ENCODE peak calls at places on chromosomes 5 and 9, in eight cellular contexts. One of them, this sample, is unnamed. For H3K4me1, the result is how much of the 10 kb centered on the place peaks cover.

GRCh38 chr5:146185161-146185560 is 2.7 kb upstream of the LARS1 start:
- DNase-seq in colonic mucosa: no peak
- DNase-seq in left ventricle myocardium inferior: no peak
- DNase-seq in heart right ventricle: no peak
- DNase-seq in cardiac muscle cell: no peak
- DNase-seq in OCI-LY7: no peak
- DNase-seq in H9: no peak
- DNase-seq in GM23248: peak
- DNase-seq in this sample: no peak

GRCh38 chr9:13448482-13448881 is 169.0 kb upstream of the MPDZ start:
- DNase-seq in GM23248: no peak
- DNase-seq in OCI-LY7: no peak
- DNase-seq in colonic mucosa: no peak
- DNase-seq in heart right ventricle: no peak
- DNase-seq in cardiac muscle cell: no peak
- DNase-seq in H9: no peak
- DNase-seq in left ventricle myocardium inferior: no peak
- DNase-seq in this sample: no peak

GRCh38 chr5:78649816-78650561 is 1.4 kb upstream of the LHFPL2 start:
- DNase-seq in GM23248: peak
- DNase-seq in colonic mucosa: no peak
- DNase-seq in heart right ventricle: no peak
- DNase-seq in OCI-LY7: peak
- DNase-seq in left ventricle myocardium inferior: no peak
- DNase-seq in cardiac muscle cell: peak
- DNase-seq in H9: peak
- DNase-seq in this sample: no peak

GRCh38 chr9:134372621-134373267 is 46.5 kb downstream of the RXRA start:
- DNase-seq in left ventricle myocardium inferior: peak
- DNase-seq in heart right ventricle: peak
- DNase-seq in H9: no peak
- DNase-seq in cardiac muscle cell: no peak
- DNase-seq in OCI-LY7: no peak
- DNase-seq in colonic mucosa: no peak
- DNase-seq in GM23248: peak
- DNase-seq in this sample: no peak

GRCh38 chr5:40550481-40550880 is 129.2 kb upstream of the PTGER4 start:
- DNase-seq in OCI-LY7: no peak
- DNase-seq in cardiac muscle cell: no peak
- DNase-seq in GM23248: no peak
- DNase-seq in heart right ventricle: no peak
- DNase-seq in left ventricle myocardium inferior: no peak
- DNase-seq in H9: no peak
- DNase-seq in colonic mucosa: no peak
- DNase-seq in this sample: no peak

GRCh38 chr5:75405296-75405695 is 68.3 kb downstream of the HMGCR start:
- DNase-seq in H9: no peak
- DNase-seq in cardiac muscle cell: no peak
- DNase-seq in GM23248: no peak
- DNase-seq in OCI-LY7: no peak
- DNase-seq in heart right ventricle: no peak
- DNase-seq in colonic mucosa: no peak
- DNase-seq in left ventricle myocardium inferior: no peak
- DNase-seq in this sample: no peak

GRCh38 chr5:133322743-133323142 is 270.9 kb downstream of the HSPA4 start:
- DNase-seq in H9: no peak
- DNase-seq in colonic mucosa: no peak
- DNase-seq in OCI-LY7: no peak
- DNase-seq in cardiac muscle cell: peak
- DNase-seq in heart right ventricle: no peak
- DNase-seq in GM23248: peak
- DNase-seq in left ventricle myocardium inferior: no peak
- DNase-seq in this sample: no peak

GRCh38 chr5:139749242-139749641 is 46.4 kb upstream of the PSD2 start:
- DNase-seq in H9: no peak
- DNase-seq in colonic mucosa: no peak
- DNase-seq in GM23248: peak
- DNase-seq in OCI-LY7: no peak
- DNase-seq in left ventricle myocardium inferior: no peak
- DNase-seq in heart right ventricle: no peak
- DNase-seq in cardiac muscle cell: no peak
- DNase-seq in this sample: no peak

GRCh38 chr5:140966293-140967225 is at the start of gene PCDHAC2:
- DNase-seq in left ventricle myocardium inferior: peak
- DNase-seq in OCI-LY7: no peak
- DNase-seq in heart right ventricle: peak
- DNase-seq in GM23248: peak
- DNase-seq in H9: peak
- DNase-seq in cardiac muscle cell: peak
- DNase-seq in colonic mucosa: no peak
- DNase-seq in this sample: peak

GRCh38 chr5:139757727-139758509 is 37.7 kb upstream of the PSD2 start:
- DNase-seq in OCI-LY7: no peak
- DNase-seq in H9: no peak
- DNase-seq in GM23248: no peak
- DNase-seq in left ventricle myocardium inferior: no peak
- DNase-seq in cardiac muscle cell: no peak
- DNase-seq in colonic mucosa: no peak
- DNase-seq in heart right ventricle: no peak
- DNase-seq in this sample: no peak

GRCh38 chr9:126735482-126735881 is 69.4 kb upstream of the ZBTB43 start:
- DNase-seq in GM23248: no peak
- DNase-seq in colonic mucosa: no peak
- DNase-seq in H9: no peak
- DNase-seq in left ventricle myocardium inferior: no peak
- DNase-seq in heart right ventricle: no peak
- DNase-seq in cardiac muscle cell: no peak
- DNase-seq in OCI-LY7: no peak
- DNase-seq in this sample: no peak

GRCh38 chr9:8622222-8622802 is 822.7 kb upstream of the DMAC1 start:
- DNase-seq in left ventricle myocardium inferior: no peak
- DNase-seq in OCI-LY7: no peak
- DNase-seq in heart right ventricle: no peak
- DNase-seq in GM23248: no peak
- DNase-seq in H9: no peak
- DNase-seq in colonic mucosa: no peak
- DNase-seq in cardiac muscle cell: no peak
- DNase-seq in this sample: no peak

GRCh38 chr5:37071487-37071886 is 177.7 kb downstream of the CPLANE1 start:
- DNase-seq in cardiac muscle cell: no peak
- DNase-seq in colonic mucosa: no peak
- DNase-seq in GM23248: no peak
- DNase-seq in heart right ventricle: no peak
- DNase-seq in left ventricle myocardium inferior: no peak
- DNase-seq in H9: no peak
- DNase-seq in OCI-LY7: no peak
- DNase-seq in this sample: no peak

GRCh38 chr5:175443514-175444059 is 395 bp downstream of the DRD1 start:
- DNase-seq in heart right ventricle: no peak
- DNase-seq in H9: no peak
- DNase-seq in cardiac muscle cell: no peak
- DNase-seq in GM23248: peak
- DNase-seq in colonic mucosa: no peak
- DNase-seq in left ventricle myocardium inferior: no peak
- DNase-seq in OCI-LY7: no peak
- DNase-seq in this sample: no peak

GRCh38 chr5:151581841-151582583 is 9.1 kb downstream of the FAT2 start:
- DNase-seq in left ventricle myocardium inferior: no peak
- DNase-seq in heart right ventricle: no peak
- DNase-seq in OCI-LY7: no peak
- DNase-seq in cardiac muscle cell: no peak
- DNase-seq in colonic mucosa: no peak
- DNase-seq in GM23248: no peak
- DNase-seq in H9: no peak
- DNase-seq in this sample: no peak

GRCh38 chr5:56264417-56265025 is 31.4 kb upstream of the ANKRD55 start:
- DNase-seq in cardiac muscle cell: peak
- DNase-seq in colonic mucosa: no peak
- DNase-seq in GM23248: peak
- DNase-seq in H9: peak
- DNase-seq in OCI-LY7: peak
- DNase-seq in heart right ventricle: no peak
- DNase-seq in left ventricle myocardium inferior: no peak
- DNase-seq in this sample: no peak

GRCh38 chr9:99368341-99369326 is 146.6 kb downstream of the SEC61B start:
- DNase-seq in heart right ventricle: peak
- DNase-seq in H9: no peak
- DNase-seq in cardiac muscle cell: peak
- DNase-seq in GM23248: peak
- DNase-seq in left ventricle myocardium inferior: peak
- DNase-seq in colonic mucosa: no peak
- DNase-seq in OCI-LY7: no peak
- DNase-seq in this sample: peak

GRCh38 chr9:33117306-33117705 is 40.8 kb upstream of the SMU1 start:
- DNase-seq in GM23248: peak
- DNase-seq in H9: no peak
- DNase-seq in cardiac muscle cell: no peak
- DNase-seq in left ventricle myocardium inferior: no peak
- DNase-seq in OCI-LY7: no peak
- DNase-seq in heart right ventricle: no peak
- DNase-seq in colonic mucosa: no peak
- DNase-seq in this sample: no peak

GRCh38 chr5:15757103-15757502 is 257.1 kb downstream of the FBXL7 start:
- DNase-seq in colonic mucosa: no peak
- DNase-seq in OCI-LY7: no peak
- DNase-seq in heart right ventricle: no peak
- DNase-seq in cardiac muscle cell: peak
- DNase-seq in GM23248: peak
- DNase-seq in left ventricle myocardium inferior: no peak
- DNase-seq in H9: no peak
- DNase-seq in this sample: no peak

GRCh38 chr9:127897194-127897692 is 2.2 kb downstream of the ST6GALNAC6 start:
- DNase-seq in heart right ventricle: peak
- DNase-seq in H9: peak
- DNase-seq in colonic mucosa: peak
- DNase-seq in OCI-LY7: peak
- DNase-seq in GM23248: peak
- DNase-seq in cardiac muscle cell: peak
- DNase-seq in left ventricle myocardium inferior: peak
- DNase-seq in this sample: peak

GRCh38 chr9:7439355-7439978 is 360.1 kb downstream of the DMAC1 start:
- DNase-seq in GM23248: peak
- DNase-seq in left ventricle myocardium inferior: no peak
- DNase-seq in cardiac muscle cell: peak
- DNase-seq in H9: no peak
- DNase-seq in heart right ventricle: no peak
- DNase-seq in colonic mucosa: no peak
- DNase-seq in OCI-LY7: no peak
- DNase-seq in this sample: no peak

GRCh38 chr9:137130176-137130755 is 8.7 kb upstream of the GRIN1 start:
- DNase-seq in left ventricle myocardium inferior: no peak
- DNase-seq in OCI-LY7: no peak
- DNase-seq in GM23248: peak
- DNase-seq in heart right ventricle: no peak
- DNase-seq in cardiac muscle cell: peak
- DNase-seq in colonic mucosa: no peak
- DNase-seq in H9: peak
- DNase-seq in this sample: no peak

GRCh38 chr9:104780796-104781395 is 17.0 kb downstream of the NIPSNAP3B start:
- DNase-seq in GM23248: peak
- DNase-seq in OCI-LY7: peak
- DNase-seq in colonic mucosa: no peak
- DNase-seq in H9: no peak
- DNase-seq in left ventricle myocardium inferior: no peak
- DNase-seq in heart right ventricle: no peak
- DNase-seq in cardiac muscle cell: peak
- DNase-seq in this sample: no peak

DNA sequence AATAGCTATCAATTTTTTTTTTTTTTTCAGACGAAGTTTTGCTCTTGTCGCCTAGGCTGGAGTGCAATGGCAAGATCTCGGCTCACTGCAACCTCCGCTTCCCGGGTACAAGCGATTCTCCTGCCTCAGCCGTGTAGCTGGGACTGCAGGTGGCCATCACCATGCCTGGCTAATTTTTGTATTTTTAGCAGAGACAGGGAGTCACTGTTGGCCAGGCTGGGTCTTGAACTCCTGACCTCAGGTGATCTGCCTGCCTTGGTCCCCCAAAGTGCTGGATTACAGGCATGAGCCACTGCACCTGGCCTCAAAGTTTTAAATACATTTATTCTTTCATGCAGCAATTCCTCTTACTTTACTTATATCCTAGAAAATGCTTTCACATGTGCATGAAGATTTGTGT is 17.6 kb downstream of the TRIM14 start:
- DNase-seq in H9: no peak
- DNase-seq in cardiac muscle cell: no peak
- DNase-seq in left ventricle myocardium inferior: no peak
- DNase-seq in OCI-LY7: peak
- DNase-seq in heart right ventricle: no peak
- DNase-seq in GM23248: no peak
- DNase-seq in colonic mucosa: no peak
- DNase-seq in this sample: no peak
- H3K4me1 ChIP-seq in H9: under half
- H3K4me1 ChIP-seq in cardiac muscle cell: under half
- H3K4me1 ChIP-seq in left ventricle myocardium inferior: under half
- H3K4me1 ChIP-seq in OCI-LY7: half or more
- H3K4me1 ChIP-seq in heart right ventricle: under half
- H3K4me1 ChIP-seq in GM23248: under half
- H3K4me1 ChIP-seq in colonic mucosa: under half
- H3K4me1 ChIP-seq in this sample: under half

GRCh38 chr5:154086641-154087040 is 47.9 kb downstream of the MFAP3 start:
- DNase-seq in colonic mucosa: no peak
- DNase-seq in heart right ventricle: peak
- DNase-seq in OCI-LY7: no peak
- DNase-seq in cardiac muscle cell: no peak
- DNase-seq in H9: no peak
- DNase-seq in GM23248: peak
- DNase-seq in left ventricle myocardium inferior: peak
- DNase-seq in this sample: peak
- H3K27ac ChIP-seq in colonic mucosa: no peak
- H3K27ac ChIP-seq in heart right ventricle: peak
- H3K27ac ChIP-seq in OCI-LY7: no peak
- H3K27ac ChIP-seq in cardiac muscle cell: no peak
- H3K27ac ChIP-seq in H9: no peak
- H3K27ac ChIP-seq in GM23248: no peak
- H3K27ac ChIP-seq in left ventricle myocardium inferior: peak
- H3K27ac ChIP-seq in this sample: no peak

GRCh38 chr5:80867233-80867632 is 92.9 kb upstream of the RASGRF2 start:
- DNase-seq in cardiac muscle cell: peak
- DNase-seq in H9: no peak
- DNase-seq in heart right ventricle: no peak
- DNase-seq in GM23248: peak
- DNase-seq in OCI-LY7: no peak
- DNase-seq in left ventricle myocardium inferior: no peak
- DNase-seq in colonic mucosa: no peak
- DNase-seq in this sample: no peak
- H3K4me1 ChIP-seq in cardiac muscle cell: under half
- H3K4me1 ChIP-seq in H9: under half
- H3K4me1 ChIP-seq in heart right ventricle: under half
- H3K4me1 ChIP-seq in GM23248: under half
- H3K4me1 ChIP-seq in OCI-LY7: under half
- H3K4me1 ChIP-seq in left ventricle myocardium inferior: under half
- H3K4me1 ChIP-seq in colonic mucosa: under half
- H3K4me1 ChIP-seq in this sample: under half

DNA sequence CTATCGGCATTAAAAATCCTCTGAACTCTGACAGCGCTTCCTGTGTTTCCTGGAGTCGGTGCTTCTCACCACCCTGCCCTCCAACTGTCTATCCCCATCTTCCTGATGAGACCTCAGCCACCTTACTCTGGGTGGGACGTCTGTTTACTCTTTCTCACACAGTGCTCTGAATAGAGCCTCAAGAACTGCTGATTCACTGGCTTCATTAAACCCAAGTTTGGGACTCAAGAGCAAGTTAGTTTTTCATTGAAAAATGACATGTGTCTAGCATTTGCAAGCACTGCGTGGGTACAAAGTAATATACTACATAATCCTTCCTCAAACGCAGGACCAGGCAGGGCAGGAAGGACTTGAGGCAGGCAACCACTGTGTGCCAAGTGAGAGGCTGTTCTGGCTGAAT is 49.5 kb downstream of the DAP start:
- DNase-seq in heart right ventricle: no peak
- DNase-seq in GM23248: no peak
- DNase-seq in H9: no peak
- DNase-seq in OCI-LY7: no peak
- DNase-seq in colonic mucosa: no peak
- DNase-seq in cardiac muscle cell: no peak
- DNase-seq in left ventricle myocardium inferior: no peak
- DNase-seq in this sample: no peak
- H3K27ac ChIP-seq in heart right ventricle: no peak
- H3K27ac ChIP-seq in GM23248: no peak
- H3K27ac ChIP-seq in H9: no peak
- H3K27ac ChIP-seq in OCI-LY7: no peak
- H3K27ac ChIP-seq in colonic mucosa: no peak
- H3K27ac ChIP-seq in cardiac muscle cell: no peak
- H3K27ac ChIP-seq in left ventricle myocardium inferior: no peak
- H3K27ac ChIP-seq in this sample: no peak